ENCODE peak calls at places on chromosomes 3 and 15, in seven cellular contexts. S is mesendoderm, O is neuronal stem cell, J is IMR-90, A is mesenchymal stem cell, Q is trophoblast cell, D is H1. W is an unnamed sample.

GRCh38 chr3:48983096-48983495 is 6.9 kb upstream of the P4HTM start:
- DNase-seq in S (no peak), O (no peak), J (no peak), A (no peak), Q (no peak), D (no peak), W (no peak)

GRCh38 chr3:158709666-158710083 is 22.6 kb downstream of the RARRES1 start:
- DNase-seq in S (peak), O (no peak), J (peak), A (peak), Q (peak), D (no peak), W (no peak)

GRCh38 chr15:36936652-36937051 is 163.7 kb downstream of the MEIS2 start:
- DNase-seq in S (no peak), O (no peak), J (peak), A (no peak), Q (no peak), D (no peak), W (no peak)

GRCh38 chr3:123834631-123835030 is 49.5 kb downstream of the MYLK start:
- DNase-seq in S (no peak), O (no peak), J (peak), A (peak), Q (no peak), D (no peak), W (no peak)

GRCh38 chr3:56291953-56292352 is 176.3 kb downstream of the ERC2 start:
- DNase-seq in S (no peak), O (no peak), J (no peak), A (no peak), Q (no peak), D (no peak), W (no peak)

GRCh38 chr15:26129852-26130251 is 266.7 kb upstream of the ATP10A start:
- DNase-seq in S (peak), O (no peak), J (no peak), A (no peak), Q (peak), D (no peak), W (peak)

GRCh38 chr15:92158426-92158825 is 235.3 kb upstream of the ST8SIA2 start:
- DNase-seq in S (peak), O (no peak), J (peak), A (no peak), Q (peak), D (no peak), W (peak)

GRCh38 chr3:101556064-101556463 is 5.6 kb upstream of the TRMT10C start:
- DNase-seq in S (no peak), O (no peak), J (no peak), A (no peak), Q (no peak), D (no peak), W (peak)

GRCh38 chr15:100913961-100914360 is 5.2 kb upstream of the LRRK1 start:
- DNase-seq in S (no peak), O (no peak), J (no peak), A (no peak), Q (no peak), D (no peak), W (peak)

GRCh38 chr3:132317229-132317948 is at the start of gene ACP3:
- DNase-seq in S (peak), O (no peak), J (peak), A (peak), Q (no peak), D (no peak), W (peak)

GRCh38 chr3:111924283-111924682 is 54.5 kb upstream of the ABHD10 start:
- DNase-seq in S (no peak), O (no peak), J (no peak), A (no peak), Q (no peak), D (no peak), W (no peak)

GRCh38 chr3:187210555-187211327 is 13.5 kb downstream of the RTP1 start:
- DNase-seq in S (peak), O (peak), J (peak), A (no peak), Q (no peak), D (no peak), W (no peak)

GRCh38 chr3:39937874-39938273 is 128.5 kb downstream of the MYRIP start:
- DNase-seq in S (no peak), O (no peak), J (no peak), A (no peak), Q (no peak), D (no peak), W (no peak)

GRCh38 chr3:113225286-113225685 is 13.9 kb downstream of the BOC start:
- DNase-seq in S (no peak), O (no peak), J (no peak), A (no peak), Q (no peak), D (no peak), W (no peak)

GRCh38 chr3:52108302-52109232 is 45.7 kb downstream of the POC1A start:
- DNase-seq in S (peak), O (no peak), J (no peak), A (peak), Q (no peak), D (no peak), W (peak)

GRCh38 chr3:46868948-46869347 is 5.7 kb upstream of the MYL3 start:
- DNase-seq in S (no peak), O (no peak), J (no peak), A (no peak), Q (no peak), D (no peak), W (no peak)

GRCh38 chr15:64883097-64883581 is 28.6 kb upstream of the ANKDD1A start:
- DNase-seq in S (no peak), O (no peak), J (peak), A (peak), Q (no peak), D (no peak), W (no peak)

GRCh38 chr3:33218446-33219174 is at the start of gene SUSD5:
- DNase-seq in S (peak), O (peak), J (peak), A (peak), Q (no peak), D (peak), W (peak)

GRCh38 chr15:89003865-89004725 is 84.2 kb upstream of the ABHD2 start:
- DNase-seq in S (peak), O (peak), J (peak), A (peak), Q (no peak), D (no peak), W (peak)

GRCh38 chr3:194070634-194071409 is 65.1 kb upstream of the HES1 start:
- DNase-seq in S (peak), O (peak), J (peak), A (peak), Q (peak), D (no peak), W (peak)

GRCh38 chr3:73848173-73848751 is 223.5 kb upstream of the PDZRN3 start:
- DNase-seq in S (peak), O (peak), J (peak), A (peak), Q (peak), D (no peak), W (no peak)

GRCh38 chr3:25817638-25818037 is 27.7 kb downstream of the OXSM start:
- DNase-seq in S (no peak), O (no peak), J (no peak), A (no peak), Q (no peak), D (no peak), W (no peak)

GRCh38 chr3:5275529-5275928 is 88.0 kb downstream of the EDEM1 start:
- DNase-seq in S (no peak), O (no peak), J (peak), A (peak), Q (peak), D (no peak), W (no peak)

GRCh38 chr3:120449701-120450216 is 1.0 kb downstream of the FSTL1 start:
- DNase-seq in S (no peak), O (no peak), J (peak), A (peak), Q (no peak), D (no peak), W (no peak)

GRCh38 chr3:111981457-111981763 is 2.6 kb downstream of the ABHD10 start:
- DNase-seq in S (no peak), O (no peak), J (no peak), A (no peak), Q (no peak), D (no peak), W (no peak)

GRCh38 chr15:99431661-99432091 is 134.1 kb upstream of the MEF2A start:
- DNase-seq in S (no peak), O (no peak), J (no peak), A (no peak), Q (no peak), D (no peak), W (no peak)

GRCh38 chr15:57922780-57923179 is 142.7 kb downstream of the ALDH1A2 start:
- DNase-seq in S (no peak), O (no peak), J (no peak), A (no peak), Q (no peak), D (no peak), W (no peak)

GRCh38 chr3:52144034-52144795 is 10.0 kb downstream of the POC1A start:
- DNase-seq in S (peak), O (peak), J (peak), A (peak), Q (peak), D (peak), W (peak)

GRCh38 chr3:12964713-12965612 is 108.3 kb downstream of the IQSEC1 start:
- DNase-seq in S (no peak), O (no peak), J (no peak), A (no peak), Q (no peak), D (no peak), W (no peak)

GRCh38 chr3:59254433-59254832 is 204.6 kb upstream of the CFAP20DC start:
- DNase-seq in S (no peak), O (no peak), J (no peak), A (no peak), Q (no peak), D (no peak), W (no peak)

GRCh38 chr3:63908081-63908736 is 4.0 kb downstream of the SCAANT1 start:
- DNase-seq in S (peak), O (no peak), J (peak), A (peak), Q (no peak), D (no peak), W (no peak)
- H4K8ac ChIP-seq in S (no peak), O (no peak), J (no peak), A (no peak), Q (no peak), D (no peak), W (no peak)

GRCh38 chr3:65831733-65832425 is 206.8 kb downstream of the MAGI1 start:
- DNase-seq in S (no peak), O (no peak), J (peak), A (no peak), Q (no peak), D (no peak), W (no peak)

GRCh38 chr3:65836047-65836446 is 202.7 kb downstream of the MAGI1 start:
- DNase-seq in S (peak), O (no peak), J (peak), A (peak), Q (no peak), D (no peak), W (no peak)

GRCh38 chr3:65837604-65838003 is 201.1 kb downstream of the MAGI1 start:
- DNase-seq in S (no peak), O (no peak), J (no peak), A (no peak), Q (no peak), D (no peak), W (no peak)

GRCh38 chr3:65830948-65831732 is 207.6 kb downstream of the MAGI1 start:
- DNase-seq in S (no peak), O (no peak), J (no peak), A (no peak), Q (no peak), D (no peak), W (no peak)

DNA sequence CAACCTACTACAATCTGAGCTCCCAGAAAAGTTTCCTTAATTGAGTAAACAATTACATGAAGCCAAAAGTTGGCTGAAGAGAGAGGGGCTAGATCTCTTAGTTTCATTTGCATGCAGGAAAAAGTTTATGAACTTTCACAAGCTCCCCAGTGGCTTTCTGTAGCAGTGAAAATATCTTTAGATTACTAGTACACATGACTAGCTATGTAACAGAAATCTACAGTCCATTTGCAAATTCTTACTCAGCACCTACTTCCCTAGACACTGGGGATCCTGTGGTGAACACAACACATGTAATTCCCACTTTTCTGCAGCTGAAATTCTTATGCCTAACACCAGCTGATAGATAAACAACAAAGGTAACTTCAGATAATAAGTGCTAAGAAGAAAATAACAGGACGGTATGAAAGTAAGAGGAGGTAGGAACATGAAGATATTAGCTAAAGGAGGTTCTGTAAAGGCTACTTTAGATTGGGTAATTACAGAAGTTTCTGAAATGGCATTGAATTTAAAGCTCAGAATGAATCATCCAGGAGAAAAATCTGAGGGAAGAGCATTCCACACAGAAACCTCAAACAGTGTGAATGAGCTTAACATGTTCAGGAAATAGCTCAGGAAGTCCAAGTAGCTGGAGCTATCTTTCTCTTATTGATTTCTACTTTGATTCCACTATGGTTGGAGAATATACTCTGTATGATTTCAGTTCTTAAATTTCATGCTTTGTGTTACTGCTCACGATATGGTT is 204.8 kb downstream of the MAGI1 start:
- DNase-seq in S (peak), O (no peak), J (peak), A (peak), Q (no peak), D (no peak), W (no peak)
- H3K9ac ChIP-seq in S (no peak), O (no peak), J (no peak), A (peak), Q (no peak), D (no peak), W (no peak)

GRCh38 chr3:36482880-36483279 is 102.6 kb downstream of the STAC start:
- DNase-seq in S (no peak), O (no peak), J (no peak), A (no peak), Q (no peak), D (no peak), W (no peak)
- H4K8ac ChIP-seq in S (no peak), O (no peak), J (no peak), A (no peak), Q (no peak), D (no peak), W (no peak)

GRCh38 chr3:139676634-139677197 is 1.1 kb downstream of the NMNAT3 start:
- DNase-seq in S (no peak), O (no peak), J (no peak), A (no peak), Q (no peak), D (no peak), W (no peak)
- H3K9ac ChIP-seq in S (no peak), O (no peak), J (no peak), A (no peak), Q (no peak), D (no peak), W (no peak)

DNA sequence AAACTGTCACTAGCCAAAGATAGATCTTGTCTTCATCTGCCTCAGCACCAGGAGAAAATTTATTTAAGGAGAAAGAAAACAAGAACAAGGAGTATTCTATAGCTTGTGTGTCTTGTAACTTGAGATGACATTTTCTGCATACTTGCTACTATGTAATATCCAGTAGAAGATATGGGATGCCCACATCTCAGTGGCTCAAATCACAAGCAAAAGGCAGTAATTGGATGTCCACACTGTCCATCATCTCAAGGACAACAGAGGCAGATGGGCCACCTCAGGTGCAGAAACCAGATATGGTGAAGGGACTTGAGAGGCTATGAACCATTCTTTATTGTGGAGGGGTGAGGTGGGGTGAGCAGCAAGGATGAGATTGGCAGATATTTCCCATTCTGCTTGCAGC is 309.0 kb downstream of the GBE1 start:
- DNase-seq in S (peak), O (no peak), J (no peak), A (no peak), Q (no peak), D (no peak), W (no peak)
- H4K8ac ChIP-seq in S (no peak), O (no peak), J (no peak), A (no peak), Q (no peak), D (no peak), W (no peak)